ENCODE peak calls at places on chromosome 3, in four cellular contexts. One of them, this sample, is unnamed. For H3K4me1, the result is how much of the 10 kb centered on the place peaks cover.

GRCh38 chr3:148930785-148931184 is 60.6 kb upstream of the GYG1 start:
- DNase-seq in CD8-positive, alpha-beta memory T cell: no peak
- DNase-seq in naive thymus-derived CD4-positive, alpha-beta T cell: no peak
- DNase-seq in cardiac muscle cell: no peak
- DNase-seq in this sample: no peak

GRCh38 chr3:9172851-9173320 is 76.6 kb downstream of the SRGAP3 start:
- DNase-seq in naive thymus-derived CD4-positive, alpha-beta T cell: no peak
- DNase-seq in cardiac muscle cell: no peak
- DNase-seq in CD8-positive, alpha-beta memory T cell: no peak
- DNase-seq in this sample: no peak

GRCh38 chr3:172138792-172139507 is 99.6 kb downstream of the FNDC3B start:
- DNase-seq in CD8-positive, alpha-beta memory T cell: no peak
- DNase-seq in naive thymus-derived CD4-positive, alpha-beta T cell: no peak
- DNase-seq in cardiac muscle cell: peak
- DNase-seq in this sample: no peak

GRCh38 chr3:4949659-4950058 is 29.6 kb upstream of the BHLHE40 start:
- DNase-seq in naive thymus-derived CD4-positive, alpha-beta T cell: no peak
- DNase-seq in CD8-positive, alpha-beta memory T cell: no peak
- DNase-seq in cardiac muscle cell: no peak
- DNase-seq in this sample: no peak

GRCh38 chr3:166125179-166125578 is 288.0 kb upstream of the BCHE start:
- DNase-seq in naive thymus-derived CD4-positive, alpha-beta T cell: no peak
- DNase-seq in cardiac muscle cell: no peak
- DNase-seq in CD8-positive, alpha-beta memory T cell: no peak
- DNase-seq in this sample: no peak

GRCh38 chr3:88189361-88189810 is 39.6 kb downstream of the C3orf38 start:
- DNase-seq in cardiac muscle cell: no peak
- DNase-seq in CD8-positive, alpha-beta memory T cell: no peak
- DNase-seq in naive thymus-derived CD4-positive, alpha-beta T cell: no peak
- DNase-seq in this sample: no peak

GRCh38 chr3:184472723-184473419 is 88.7 kb upstream of the EPHB3 start:
- DNase-seq in naive thymus-derived CD4-positive, alpha-beta T cell: peak
- DNase-seq in CD8-positive, alpha-beta memory T cell: no peak
- DNase-seq in cardiac muscle cell: no peak
- DNase-seq in this sample: no peak

GRCh38 chr3:165185707-165186327 is 10.4 kb downstream of the SLITRK3 start:
- DNase-seq in naive thymus-derived CD4-positive, alpha-beta T cell: peak
- DNase-seq in cardiac muscle cell: peak
- DNase-seq in CD8-positive, alpha-beta memory T cell: no peak
- DNase-seq in this sample: no peak

GRCh38 chr3:157487339-157487738 is 15.9 kb downstream of the VEPH1 start:
- DNase-seq in cardiac muscle cell: no peak
- DNase-seq in naive thymus-derived CD4-positive, alpha-beta T cell: no peak
- DNase-seq in CD8-positive, alpha-beta memory T cell: no peak
- DNase-seq in this sample: no peak

GRCh38 chr3:100030346-100030745 is 84.0 kb downstream of the FILIP1L start:
- DNase-seq in CD8-positive, alpha-beta memory T cell: no peak
- DNase-seq in naive thymus-derived CD4-positive, alpha-beta T cell: no peak
- DNase-seq in cardiac muscle cell: no peak
- DNase-seq in this sample: no peak

GRCh38 chr3:46708401-46709146 is 7.4 kb downstream of the TMIE start:
- DNase-seq in naive thymus-derived CD4-positive, alpha-beta T cell: no peak
- DNase-seq in CD8-positive, alpha-beta memory T cell: no peak
- DNase-seq in cardiac muscle cell: no peak
- DNase-seq in this sample: no peak

GRCh38 chr3:87307805-87308204 is 31.4 kb upstream of the POU1F1 start:
- DNase-seq in naive thymus-derived CD4-positive, alpha-beta T cell: no peak
- DNase-seq in CD8-positive, alpha-beta memory T cell: no peak
- DNase-seq in cardiac muscle cell: no peak
- DNase-seq in this sample: no peak

GRCh38 chr3:162718697-162719096 is 1222.1 kb downstream of the OTOL1 start:
- DNase-seq in naive thymus-derived CD4-positive, alpha-beta T cell: no peak
- DNase-seq in CD8-positive, alpha-beta memory T cell: no peak
- DNase-seq in cardiac muscle cell: no peak
- DNase-seq in this sample: no peak

GRCh38 chr3:13388816-13389215 is 31.3 kb downstream of the NUP210 start:
- DNase-seq in naive thymus-derived CD4-positive, alpha-beta T cell: no peak
- DNase-seq in CD8-positive, alpha-beta memory T cell: no peak
- DNase-seq in cardiac muscle cell: no peak
- DNase-seq in this sample: no peak

GRCh38 chr3:31581660-31582059 is 48.9 kb downstream of the STT3B start:
- DNase-seq in cardiac muscle cell: no peak
- DNase-seq in naive thymus-derived CD4-positive, alpha-beta T cell: no peak
- DNase-seq in CD8-positive, alpha-beta memory T cell: no peak
- DNase-seq in this sample: no peak

GRCh38 chr3:64571982-64572381 is 115.8 kb downstream of the ADAMTS9 start:
- DNase-seq in cardiac muscle cell: no peak
- DNase-seq in CD8-positive, alpha-beta memory T cell: no peak
- DNase-seq in naive thymus-derived CD4-positive, alpha-beta T cell: no peak
- DNase-seq in this sample: no peak

GRCh38 chr3:78969483-78969882 is 798.3 kb downstream of the ROBO1 start:
- DNase-seq in cardiac muscle cell: no peak
- DNase-seq in CD8-positive, alpha-beta memory T cell: no peak
- DNase-seq in naive thymus-derived CD4-positive, alpha-beta T cell: no peak
- DNase-seq in this sample: no peak

GRCh38 chr3:171277456-171278406 is 182.5 kb downstream of the TNIK start:
- DNase-seq in cardiac muscle cell: no peak
- DNase-seq in naive thymus-derived CD4-positive, alpha-beta T cell: no peak
- DNase-seq in CD8-positive, alpha-beta memory T cell: no peak
- DNase-seq in this sample: no peak

GRCh38 chr3:158102660-158103085 is 3.5 kb downstream of the SHOX2 start:
- DNase-seq in CD8-positive, alpha-beta memory T cell: no peak
- DNase-seq in cardiac muscle cell: no peak
- DNase-seq in naive thymus-derived CD4-positive, alpha-beta T cell: no peak
- DNase-seq in this sample: no peak

GRCh38 chr3:133393204-133393603 is 6.7 kb upstream of the BFSP2 start:
- DNase-seq in CD8-positive, alpha-beta memory T cell: no peak
- DNase-seq in cardiac muscle cell: no peak
- DNase-seq in naive thymus-derived CD4-positive, alpha-beta T cell: no peak
- DNase-seq in this sample: no peak

GRCh38 chr3:128875556-128876120 is 3.8 kb upstream of the ACAD9 start:
- DNase-seq in naive thymus-derived CD4-positive, alpha-beta T cell: peak
- DNase-seq in CD8-positive, alpha-beta memory T cell: peak
- DNase-seq in cardiac muscle cell: peak
- DNase-seq in this sample: no peak

GRCh38 chr3:46711770-46712169 is 5.9 kb downstream of the PRSS50 start:
- DNase-seq in cardiac muscle cell: no peak
- DNase-seq in naive thymus-derived CD4-positive, alpha-beta T cell: no peak
- DNase-seq in CD8-positive, alpha-beta memory T cell: no peak
- DNase-seq in this sample: no peak

GRCh38 chr3:8458711-8459110 is 42.9 kb upstream of the LMCD1 start:
- DNase-seq in cardiac muscle cell: no peak
- DNase-seq in CD8-positive, alpha-beta memory T cell: no peak
- DNase-seq in naive thymus-derived CD4-positive, alpha-beta T cell: no peak
- DNase-seq in this sample: peak

GRCh38 chr3:72128906-72129305 is 344.0 kb upstream of the PROK2 start:
- DNase-seq in naive thymus-derived CD4-positive, alpha-beta T cell: no peak
- DNase-seq in CD8-positive, alpha-beta memory T cell: no peak
- DNase-seq in cardiac muscle cell: no peak
- DNase-seq in this sample: no peak

GRCh38 chr3:72130565-72130964 is 345.6 kb upstream of the PROK2 start:
- DNase-seq in cardiac muscle cell: no peak
- DNase-seq in naive thymus-derived CD4-positive, alpha-beta T cell: no peak
- DNase-seq in CD8-positive, alpha-beta memory T cell: no peak
- DNase-seq in this sample: no peak

GRCh38 chr3:72129384-72130094 is 344.6 kb upstream of the PROK2 start:
- DNase-seq in cardiac muscle cell: no peak
- DNase-seq in naive thymus-derived CD4-positive, alpha-beta T cell: no peak
- DNase-seq in CD8-positive, alpha-beta memory T cell: no peak
- DNase-seq in this sample: no peak

GRCh38 chr3:72127213-72127612 is 342.3 kb upstream of the PROK2 start:
- DNase-seq in naive thymus-derived CD4-positive, alpha-beta T cell: no peak
- DNase-seq in CD8-positive, alpha-beta memory T cell: no peak
- DNase-seq in cardiac muscle cell: no peak
- DNase-seq in this sample: no peak

DNA sequence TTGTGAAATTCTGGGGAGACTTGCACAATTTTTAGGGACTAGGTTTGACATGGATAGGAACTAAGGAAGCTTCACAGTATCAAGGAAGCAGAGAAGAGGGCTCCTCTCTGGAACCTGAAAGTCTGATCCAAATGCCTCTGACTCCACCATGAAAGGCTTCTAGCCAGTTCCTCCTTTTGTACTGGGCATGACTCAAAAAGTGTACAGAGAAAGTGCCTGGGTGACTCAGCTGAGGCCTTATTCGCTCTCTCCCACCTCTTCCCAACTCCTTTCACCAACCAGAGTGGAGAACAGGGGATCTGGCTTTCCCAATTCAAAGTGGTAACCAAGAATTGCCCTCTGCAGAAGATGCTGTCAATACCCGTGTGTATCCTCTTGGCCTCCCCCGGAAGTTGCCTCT is 342.9 kb upstream of the PROK2 start:
- DNase-seq in naive thymus-derived CD4-positive, alpha-beta T cell: no peak
- DNase-seq in CD8-positive, alpha-beta memory T cell: no peak
- DNase-seq in cardiac muscle cell: no peak
- DNase-seq in this sample: no peak
- H3K4me1 ChIP-seq in naive thymus-derived CD4-positive, alpha-beta T cell: under half
- H3K4me1 ChIP-seq in CD8-positive, alpha-beta memory T cell: under half
- H3K4me1 ChIP-seq in cardiac muscle cell: under half
- H3K4me1 ChIP-seq in this sample: under half

GRCh38 chr3:170083343-170083742 is 45.5 kb downstream of the GPR160 start:
- DNase-seq in cardiac muscle cell: no peak
- DNase-seq in CD8-positive, alpha-beta memory T cell: no peak
- DNase-seq in naive thymus-derived CD4-positive, alpha-beta T cell: no peak
- DNase-seq in this sample: no peak

GRCh38 chr3:170080605-170081004 is 42.8 kb downstream of the GPR160 start:
- DNase-seq in cardiac muscle cell: no peak
- DNase-seq in CD8-positive, alpha-beta memory T cell: no peak
- DNase-seq in naive thymus-derived CD4-positive, alpha-beta T cell: no peak
- DNase-seq in this sample: no peak

GRCh38 chr3:170081079-170081741 is 43.4 kb downstream of the GPR160 start:
- DNase-seq in CD8-positive, alpha-beta memory T cell: no peak
- DNase-seq in cardiac muscle cell: no peak
- DNase-seq in naive thymus-derived CD4-positive, alpha-beta T cell: no peak
- DNase-seq in this sample: no peak

GRCh38 chr3:170089862-170090600 is 52.2 kb downstream of the GPR160 start:
- DNase-seq in cardiac muscle cell: no peak
- DNase-seq in CD8-positive, alpha-beta memory T cell: no peak
- DNase-seq in naive thymus-derived CD4-positive, alpha-beta T cell: no peak
- DNase-seq in this sample: no peak

GRCh38 chr3:170085396-170085795 is 47.6 kb downstream of the GPR160 start:
- DNase-seq in CD8-positive, alpha-beta memory T cell: no peak
- DNase-seq in cardiac muscle cell: no peak
- DNase-seq in naive thymus-derived CD4-positive, alpha-beta T cell: no peak
- DNase-seq in this sample: no peak
- H3K4me1 ChIP-seq in CD8-positive, alpha-beta memory T cell: under half
- H3K4me1 ChIP-seq in cardiac muscle cell: under half
- H3K4me1 ChIP-seq in naive thymus-derived CD4-positive, alpha-beta T cell: under half
- H3K4me1 ChIP-seq in this sample: under half

GRCh38 chr3:191355406-191355805 is 25.1 kb upstream of the UTS2B start:
- DNase-seq in cardiac muscle cell: no peak
- DNase-seq in CD8-positive, alpha-beta memory T cell: no peak
- DNase-seq in naive thymus-derived CD4-positive, alpha-beta T cell: no peak
- DNase-seq in this sample: no peak

GRCh38 chr3:191348098-191348497 is 17.8 kb upstream of the UTS2B start:
- DNase-seq in naive thymus-derived CD4-positive, alpha-beta T cell: no peak
- DNase-seq in CD8-positive, alpha-beta memory T cell: no peak
- DNase-seq in cardiac muscle cell: no peak
- DNase-seq in this sample: no peak

GRCh38 chr3:191352014-191352413 is 21.7 kb upstream of the UTS2B start:
- DNase-seq in cardiac muscle cell: no peak
- DNase-seq in CD8-positive, alpha-beta memory T cell: no peak
- DNase-seq in naive thymus-derived CD4-positive, alpha-beta T cell: no peak
- DNase-seq in this sample: no peak

GRCh38 chr3:191353022-191353777 is 22.9 kb upstream of the UTS2B start:
- DNase-seq in CD8-positive, alpha-beta memory T cell: no peak
- DNase-seq in naive thymus-derived CD4-positive, alpha-beta T cell: no peak
- DNase-seq in cardiac muscle cell: no peak
- DNase-seq in this sample: no peak

DNA sequence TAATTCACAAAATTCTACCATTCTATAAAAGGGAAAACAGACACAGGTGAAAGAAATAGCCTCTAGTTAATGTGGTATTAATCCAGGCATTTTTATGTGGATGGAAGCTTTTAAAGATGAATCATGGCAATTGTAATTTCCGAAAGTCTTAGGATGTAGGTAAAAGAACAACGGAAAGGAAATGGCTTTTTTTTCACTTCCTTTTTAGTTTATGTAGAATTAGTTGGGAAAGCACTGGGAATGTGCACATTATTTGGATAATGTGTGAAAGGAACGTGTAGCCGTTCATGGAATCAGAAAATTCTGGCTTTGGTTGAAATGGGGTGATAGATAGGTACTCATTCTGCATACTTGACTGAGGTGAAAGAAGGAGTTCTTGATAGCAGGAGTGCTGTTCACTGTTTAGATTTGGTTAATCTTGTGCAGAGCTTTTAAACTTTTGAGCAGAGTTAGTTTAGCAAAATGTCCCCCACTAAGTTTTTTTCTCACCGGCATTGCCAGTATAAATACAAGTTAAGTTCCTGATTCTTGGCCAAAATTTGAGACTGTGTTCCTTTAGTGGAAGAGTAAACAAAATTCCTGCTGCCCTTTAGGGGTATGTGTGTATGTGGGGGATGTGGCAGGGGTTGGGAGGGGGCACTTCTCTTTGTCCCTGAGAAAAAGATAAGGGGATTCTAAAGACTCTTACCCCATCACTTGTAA is 20.2 kb upstream of the UTS2B start:
- DNase-seq in cardiac muscle cell: no peak
- DNase-seq in CD8-positive, alpha-beta memory T cell: no peak
- DNase-seq in naive thymus-derived CD4-positive, alpha-beta T cell: no peak
- DNase-seq in this sample: no peak
- H3K4me1 ChIP-seq in cardiac muscle cell: under half
- H3K4me1 ChIP-seq in CD8-positive, alpha-beta memory T cell: under half
- H3K4me1 ChIP-seq in naive thymus-derived CD4-positive, alpha-beta T cell: under half
- H3K4me1 ChIP-seq in this sample: under half

DNA sequence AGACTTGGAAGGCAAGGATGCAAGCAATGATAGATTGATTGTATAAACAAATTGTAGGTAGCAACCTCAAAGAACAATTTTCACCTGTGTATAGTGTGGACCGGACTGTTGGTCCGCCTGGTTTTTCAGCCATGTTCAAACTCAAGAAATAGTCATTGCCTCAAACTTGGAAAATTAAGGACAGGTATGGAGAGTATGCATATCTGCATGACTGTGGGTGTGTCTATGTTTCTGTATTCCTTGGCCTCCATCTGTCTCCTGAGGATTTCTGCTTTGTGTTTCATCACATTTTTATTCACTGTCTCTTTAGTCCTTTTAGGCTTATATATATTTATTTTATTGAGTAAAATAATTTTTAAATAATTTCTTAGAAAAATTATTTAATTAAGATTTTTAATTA is 53.9 kb upstream of the RASA2 start:
- DNase-seq in cardiac muscle cell: no peak
- DNase-seq in naive thymus-derived CD4-positive, alpha-beta T cell: no peak
- DNase-seq in CD8-positive, alpha-beta memory T cell: no peak
- DNase-seq in this sample: no peak
- H3K4me1 ChIP-seq in cardiac muscle cell: under half
- H3K4me1 ChIP-seq in naive thymus-derived CD4-positive, alpha-beta T cell: under half
- H3K4me1 ChIP-seq in CD8-positive, alpha-beta memory T cell: under half
- H3K4me1 ChIP-seq in this sample: under half

DNA sequence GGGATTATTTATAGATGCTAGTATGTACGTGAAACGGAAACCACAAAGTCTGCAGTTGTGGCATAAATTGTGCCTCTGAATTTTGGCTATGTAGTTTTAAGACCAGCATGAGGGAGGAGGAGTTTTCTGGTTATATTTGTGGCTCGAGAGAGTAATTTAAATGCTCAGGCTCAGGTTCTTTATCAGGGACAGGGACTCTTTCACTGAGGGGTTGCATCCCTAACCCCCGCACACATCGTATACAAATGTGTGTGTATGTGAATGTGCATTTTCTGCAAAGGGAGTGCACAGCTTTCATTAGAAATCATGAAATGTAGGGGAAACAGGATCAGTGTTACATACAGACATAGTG is 12.6 kb downstream of the GCSAM start:
- DNase-seq in CD8-positive, alpha-beta memory T cell: no peak
- DNase-seq in cardiac muscle cell: no peak
- DNase-seq in naive thymus-derived CD4-positive, alpha-beta T cell: peak
- DNase-seq in this sample: no peak
- H3K4me1 ChIP-seq in CD8-positive, alpha-beta memory T cell: under half
- H3K4me1 ChIP-seq in cardiac muscle cell: under half
- H3K4me1 ChIP-seq in naive thymus-derived CD4-positive, alpha-beta T cell: under half
- H3K4me1 ChIP-seq in this sample: under half

This sample was measured in thoracic aorta.